ENCODE peak calls at places on chromosomes 13 and 19, in four cellular contexts. T, Y, W and D are unnamed samples.

GRCh38 chr13:94305463-94305862 is 174.0 kb downstream of the DCT start:
- DNase-seq in W (peak), T (no peak), Y (peak), D (no peak)

GRCh38 chr19:18675779-18676178 is 7.7 kb upstream of the CRTC1 start:
- DNase-seq in T (peak), Y (no peak), W (no peak), D (peak)

GRCh38 chr19:11296264-11296663 is 304 bp downstream of the TSPAN16 start:
- DNase-seq in W (no peak), Y (peak), T (no peak), D (no peak)

GRCh38 chr13:79688741-79689140 is 207.8 kb downstream of the NDFIP2 start:
- DNase-seq in T (no peak), Y (no peak), W (no peak), D (no peak)

GRCh38 chr13:48161530-48162179 is 66.8 kb upstream of the MED4 start:
- DNase-seq in W (no peak), Y (peak), T (no peak), D (no peak)

GRCh38 chr13:114118086-114118762 is 14.2 kb downstream of the RASA3 start:
- DNase-seq in Y (no peak), T (no peak), W (no peak), D (no peak)

GRCh38 chr19:19276851-19277250 is 3.8 kb upstream of the TM6SF2 start:
- DNase-seq in Y (no peak), W (no peak), T (no peak), D (peak)

GRCh38 chr19:54435551-54436016 is 13.4 kb upstream of the LENG8 start:
- DNase-seq in T (no peak), Y (no peak), W (no peak), D (peak)

GRCh38 chr19:19860756-19861390 is 4.8 kb upstream of the ZNF253 start:
- DNase-seq in T (peak), W (peak), Y (peak), D (peak)

GRCh38 chr13:21043898-21044297 is 17.5 kb downstream of the LATS2 start:
- DNase-seq in T (no peak), Y (no peak), W (peak), D (no peak)

GRCh38 chr13:24630121-24630520 is 50.1 kb upstream of the ATP12A start:
- DNase-seq in T (no peak), Y (no peak), W (no peak), D (no peak)

GRCh38 chr19:48627211-48627864 is 8.0 kb downstream of the SPHK2 start:
- DNase-seq in W (no peak), T (no peak), Y (no peak), D (peak)

GRCh38 chr13:74306496-74306895 is 172.3 kb upstream of the KLF12 start:
- DNase-seq in T (no peak), W (peak), Y (no peak), D (no peak)

GRCh38 chr19:21566073-21566472 is 60.7 kb downstream of the ZNF429 start:
- DNase-seq in Y (no peak), T (no peak), W (no peak), D (no peak)

GRCh38 chr19:10113592-10113963 is 2.1 kb downstream of the P2RY11 start:
- DNase-seq in T (peak), W (no peak), Y (no peak), D (peak)

GRCh38 chr19:54307389-54307788 is 5.6 kb downstream of the LILRA5 start:
- DNase-seq in W (no peak), T (no peak), Y (no peak), D (no peak)

GRCh38 chr13:28636677-28637317 is 22.1 kb upstream of the POMP start:
- DNase-seq in Y (peak), T (peak), W (peak), D (peak)

GRCh38 chr13:100875392-100876043 is 200.9 kb upstream of the TMTC4 start:
- DNase-seq in Y (no peak), W (peak), T (no peak), D (no peak)

GRCh38 chr13:74289130-74289529 is 154.9 kb upstream of the KLF12 start:
- DNase-seq in Y (no peak), W (no peak), T (no peak), D (no peak)

GRCh38 chr19:19263886-19264487 is 9.1 kb downstream of the TM6SF2 start:
- DNase-seq in W (no peak), T (no peak), Y (no peak), D (no peak)

GRCh38 chr19:5091576-5092215 is 122.8 kb downstream of the KDM4B start:
- DNase-seq in W (no peak), T (peak), Y (no peak), D (no peak)

GRCh38 chr13:93534181-93534700 is 307.6 kb downstream of the GPC6 start:
- DNase-seq in T (no peak), W (peak), Y (no peak), D (no peak)

GRCh38 chr19:35436477-35437141 is 11.4 kb upstream of the FFAR2 start:
- DNase-seq in W (peak), Y (peak), T (no peak), D (no peak)

GRCh38 chr19:35247526-35248309 is 1.1 kb upstream of the LSR start:
- DNase-seq in Y (peak), W (no peak), T (peak), D (peak)

GRCh38 chr19:17394891-17395415 is 957 bp upstream of the CCDC194 start:
- DNase-seq in W (peak), Y (peak), T (peak), D (peak)

GRCh38 chr13:114095486-114095885 is 36.9 kb downstream of the RASA3 start:
- DNase-seq in T (no peak), W (no peak), Y (no peak), D (no peak)

GRCh38 chr19:29579308-29579910 is 26.7 kb upstream of the POP4 start:
- DNase-seq in W (no peak), T (no peak), Y (no peak), D (no peak)

GRCh38 chr13:90412980-90413379 is 934.5 kb upstream of the MIR17HG start:
- DNase-seq in W (no peak), T (no peak), Y (no peak), D (no peak)

GRCh38 chr13:85170372-85170771 is 628.8 kb downstream of the SLITRK6 start:
- DNase-seq in Y (no peak), T (no peak), W (no peak), D (no peak)

GRCh38 chr19:933553-933882 is 7.7 kb downstream of the ARID3A start:
- DNase-seq in W (no peak), T (no peak), Y (no peak), D (no peak)
- H3K4me3 ChIP-seq in W (no peak), T (no peak), Y (peak), D (no peak)

GRCh38 chr13:46578590-46578975 is 25.6 kb downstream of the LRCH1 start:
- DNase-seq in T (no peak), Y (no peak), W (no peak), D (no peak)

GRCh38 chr13:46577656-46578589 is 25.0 kb downstream of the LRCH1 start:
- DNase-seq in W (peak), Y (no peak), T (no peak), D (no peak)

GRCh38 chr13:46575843-46576242 is 22.9 kb downstream of the LRCH1 start:
- DNase-seq in T (no peak), W (peak), Y (peak), D (no peak)

GRCh38 chr13:46572758-46573384 is 19.9 kb downstream of the LRCH1 start:
- DNase-seq in T (no peak), W (no peak), Y (no peak), D (no peak)

DNA sequence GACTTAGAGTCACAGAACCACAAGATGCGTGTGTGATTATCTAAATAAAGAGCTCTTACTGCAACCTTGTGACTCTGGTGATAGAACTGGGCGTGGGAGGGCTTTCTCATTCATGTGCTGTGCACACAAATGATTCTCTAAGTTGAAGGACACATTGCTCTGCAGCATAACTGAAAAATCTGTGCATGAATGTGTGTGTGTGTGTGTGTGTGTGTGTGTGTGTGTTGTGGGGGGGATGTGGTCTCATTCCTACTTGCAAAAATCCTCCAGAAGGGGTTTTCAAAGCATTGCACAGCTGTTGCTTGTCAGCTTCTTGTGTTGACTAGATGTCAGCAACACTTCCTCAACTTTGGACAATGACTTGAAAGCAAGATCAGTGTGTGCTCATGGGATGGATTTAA is 22.4 kb downstream of the LRCH1 start:
- DNase-seq in W (peak), Y (no peak), T (no peak), D (no peak)
- H3K4me3 ChIP-seq in W (no peak), Y (no peak), T (no peak), D (no peak)

GRCh38 chr13:26557051-26557392 is 461 bp upstream of the WASF3 start:
- DNase-seq in Y (no peak), W (no peak), T (no peak), D (no peak)
- H3K4me3 ChIP-seq in Y (peak), W (peak), T (no peak), D (peak)

GRCh38 chr19:858868-859843 is at the start of gene CFD:
- DNase-seq in Y (no peak), W (no peak), T (no peak), D (peak)
- H3K4me3 ChIP-seq in Y (peak), W (no peak), T (peak), D (peak)

DNA sequence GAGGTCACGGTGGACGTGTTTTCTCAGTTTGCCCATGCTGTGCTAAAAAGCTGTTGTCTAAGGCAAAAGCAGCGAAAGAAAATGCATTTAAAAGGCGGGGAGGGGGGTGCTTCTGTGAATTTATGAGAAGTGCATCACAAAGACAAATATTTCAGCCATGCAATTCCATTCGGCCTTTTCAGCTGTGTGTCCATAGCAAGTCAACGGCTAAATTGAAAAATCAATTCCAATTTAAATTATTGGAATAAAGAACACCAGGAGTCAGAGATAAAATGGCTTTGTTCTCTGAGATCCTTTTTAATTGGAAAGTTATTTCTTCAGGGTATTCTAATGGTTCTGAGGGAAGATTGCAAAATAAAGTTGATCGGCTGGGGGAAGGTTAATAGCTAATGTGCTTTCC is 647.3 kb downstream of the DACH1 start:
- DNase-seq in Y (no peak), W (no peak), T (no peak), D (peak)
- H3K4me3 ChIP-seq in Y (no peak), W (no peak), T (no peak), D (no peak)

DNA sequence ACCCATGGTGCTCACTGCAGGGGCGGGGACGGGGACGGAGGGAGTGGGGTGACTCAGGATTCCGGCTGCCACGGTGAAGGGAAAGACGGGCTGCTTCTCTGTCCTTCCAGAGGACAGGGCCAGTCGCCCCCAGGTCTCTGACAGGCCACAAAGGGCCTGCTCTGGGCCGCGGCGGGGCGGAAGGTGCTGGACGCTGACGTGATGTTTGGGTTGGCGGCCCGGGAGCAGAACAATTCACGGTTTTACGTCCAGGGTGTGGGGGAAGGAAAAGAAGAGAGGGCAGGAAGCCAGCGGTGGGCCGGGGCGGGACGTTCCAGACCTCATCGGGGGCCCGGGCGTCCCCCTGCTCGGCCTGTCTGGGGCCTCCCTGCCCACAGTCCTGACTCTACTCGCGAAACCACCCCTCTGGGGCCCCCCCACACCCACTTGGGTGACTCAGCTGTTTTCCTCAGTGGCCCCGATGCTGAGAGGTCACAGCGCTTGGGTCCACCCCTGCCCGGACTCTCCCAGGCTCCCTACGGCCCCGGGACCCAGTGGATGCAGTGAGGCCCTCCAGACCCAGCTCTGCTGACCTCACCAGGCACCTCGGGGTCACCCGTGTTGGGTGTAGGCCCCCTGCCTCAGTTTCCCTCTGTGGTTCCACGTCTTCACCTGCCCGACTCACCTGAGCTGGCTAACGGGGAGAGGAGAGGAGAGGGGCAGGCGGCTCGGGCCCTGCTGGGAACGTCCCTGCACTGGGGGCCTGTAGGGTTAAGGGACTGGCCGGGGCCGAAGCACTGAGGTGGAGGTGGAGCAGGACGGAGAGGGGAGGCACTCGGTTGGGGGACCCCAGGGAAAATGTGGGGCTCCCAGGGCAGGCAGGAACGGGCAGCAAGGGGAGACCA is 29.2 kb downstream of the PIP5K1C start:
- DNase-seq in W (peak), Y (peak), T (peak), D (peak)
- H3K4me3 ChIP-seq in W (no peak), Y (peak), T (peak), D (no peak)

GRCh38 chr13:26839682-26840081 is 79.1 kb upstream of the GPR12 start:
- DNase-seq in W (no peak), T (no peak), Y (no peak), D (no peak)
- H3K4me3 ChIP-seq in W (no peak), T (no peak), Y (no peak), D (no peak)

GRCh38 chr19:45327404-45328143 is 4.9 kb upstream of the CKM start:
- DNase-seq in W (no peak), T (no peak), Y (no peak), D (no peak)
- H3K4me3 ChIP-seq in W (no peak), T (no peak), Y (no peak), D (no peak)

GRCh38 chr19:7463575-7463974 is 25.3 kb downstream of the PEX11G start:
- DNase-seq in T (no peak), Y (no peak), W (no peak), D (peak)
- H3K4me3 ChIP-seq in T (no peak), Y (no peak), W (no peak), D (no peak)